ENCODE peak calls at places on chromosomes 11 and 22, in six cellular contexts. R is body of pancreas, J is spleen, W is sigmoid colon, S is thyroid gland, D is testis. K is an unnamed sample.
A peak's percentile ranks its signal among the peaks of the same experiment; 100 is the strongest.

GRCh38 chr11:93123351-93123898 is 74.4 kb downstream of the SLC36A4 start:
- DNase-seq in R (peak; percentile 76), J (no peak), W (no peak), S (no peak), D (peak; percentile 39), K (no peak)

GRCh38 chr22:38471237-38471636 is 3.3 kb downstream of the KDELR3 start:
- DNase-seq in R (no peak), J (peak; percentile 36), W (no peak), S (no peak), D (no peak), K (no peak)

GRCh38 chr11:6925636-6926207 is 504 bp upstream of the ZNF215 start:
- DNase-seq in R (no peak), J (no peak), W (no peak), S (no peak), D (no peak), K (no peak)

GRCh38 chr22:41683616-41684015 is 5.1 kb downstream of the SNU13 start:
- DNase-seq in R (no peak), J (no peak), W (no peak), S (no peak), D (no peak), K (no peak)

GRCh38 chr11:66343176-66343575 is 1.7 kb downstream of the BRMS1 start:
- DNase-seq in R (no peak), J (peak; percentile 10), W (peak; percentile 34), S (no peak), D (no peak), K (no peak)

GRCh38 chr22:40855960-40856512 is 403 bp downstream of the ST13 start:
- DNase-seq in R (no peak), J (peak; percentile 90), W (peak; percentile 69), S (no peak), D (no peak), K (peak; percentile 25)

GRCh38 chr11:36840378-36840777 is 242.3 kb upstream of the RAG2 start:
- DNase-seq in R (no peak), J (no peak), W (no peak), S (no peak), D (no peak), K (no peak)

GRCh38 chr11:12800032-12800671 is 125.9 kb downstream of the TEAD1 start:
- DNase-seq in R (peak; percentile 62), J (no peak), W (no peak), S (peak; percentile 43), D (no peak), K (no peak)

GRCh38 chr11:73978576-73979086 is 4.0 kb downstream of the UCP2 start:
- DNase-seq in R (no peak), J (peak; percentile 18), W (no peak), S (no peak), D (no peak), K (peak; percentile 41)

GRCh38 chr11:14764213-14764898 is 120.8 kb downstream of the PDE3B start:
- DNase-seq in R (no peak), J (no peak), W (no peak), S (no peak), D (no peak), K (no peak)

GRCh38 chr22:31680764-31681624 is 19.0 kb upstream of the PISD start:
- DNase-seq in R (no peak), J (no peak), W (peak; percentile 55), S (no peak), D (no peak), K (no peak)

GRCh38 chr22:21917206-21917958 is 35.3 kb downstream of the PPM1F start:
- DNase-seq in R (peak; percentile 73), J (no peak), W (no peak), S (peak; percentile 81), D (peak; percentile 69), K (no peak)

GRCh38 chr11:619625-620050 is 3.9 kb upstream of the IRF7 start:
- DNase-seq in R (no peak), J (no peak), W (peak; percentile 62), S (no peak), D (no peak), K (no peak)

GRCh38 chr11:36684840-36685800 is 87.1 kb upstream of the RAG2 start:
- DNase-seq in R (no peak), J (no peak), W (no peak), S (no peak), D (no peak), K (no peak)

GRCh38 chr22:44491666-44492405 is 6.2 kb downstream of the RTL6 start:
- DNase-seq in R (no peak), J (no peak), W (no peak), S (no peak), D (no peak), K (no peak)

GRCh38 chr11:100861221-100861620 is 174.1 kb downstream of the ARHGAP42 start:
- DNase-seq in R (no peak), J (no peak), W (no peak), S (no peak), D (no peak), K (no peak)

GRCh38 chr11:9726313-9727022 is 62.6 kb downstream of the SWAP70 start:
- DNase-seq in R (no peak), J (no peak), W (no peak), S (no peak), D (no peak), K (no peak)

GRCh38 chr11:126118806-126119205 is 56.1 kb upstream of the CDON start:
- DNase-seq in R (no peak), J (peak; percentile 47), W (peak; percentile 55), S (peak; percentile 71), D (no peak), K (no peak)

GRCh38 chr11:65558002-65558784 is at the start of gene LTBP3:
- DNase-seq in R (peak; percentile 83), J (peak; percentile 89), W (peak; percentile 94), S (peak; percentile 92), D (peak; percentile 76), K (peak; percentile 74)

GRCh38 chr11:37557990-37558389 is 960.0 kb upstream of the RAG2 start:
- DNase-seq in R (no peak), J (no peak), W (no peak), S (no peak), D (no peak), K (no peak)

GRCh38 chr11:108838804-108839128 is 173.9 kb downstream of the DDX10 start:
- DNase-seq in R (no peak), J (no peak), W (no peak), S (no peak), D (no peak), K (no peak)

GRCh38 chr11:104352036-104352435 is 188.1 kb upstream of the PDGFD start:
- DNase-seq in R (no peak), J (no peak), W (no peak), S (no peak), D (no peak), K (no peak)

GRCh38 chr11:75341583-75341982 is 9.9 kb downstream of the ARRB1 start:
- DNase-seq in R (no peak), J (no peak), W (peak; percentile 72), S (no peak), D (no peak), K (peak; percentile 78)

GRCh38 chr11:46391578-46392420 is at the start of gene CHRM4:
- DNase-seq in R (no peak), J (peak; percentile 75), W (peak; percentile 53), S (no peak), D (peak; percentile 36), K (peak; percentile 89)

DNA sequence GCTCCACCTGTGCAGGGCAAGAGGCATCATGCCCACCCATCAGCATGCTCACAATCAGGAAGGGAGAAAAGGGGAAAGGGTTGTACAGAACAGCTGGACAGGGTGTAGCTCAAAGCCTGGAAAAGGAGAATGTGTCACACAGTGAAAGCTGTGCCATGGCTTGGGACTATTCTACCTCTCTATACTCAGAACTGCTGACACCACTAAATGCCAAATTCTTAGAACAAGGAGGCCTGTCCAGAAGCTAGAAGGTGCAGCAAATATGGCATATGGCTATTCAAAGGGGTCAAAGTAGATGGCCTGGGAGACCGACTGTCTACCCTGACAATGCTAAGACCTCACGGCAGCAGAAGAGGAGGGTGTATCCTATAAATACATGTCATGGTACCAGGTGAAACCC is 12.8 kb downstream of the HPS4 start:
- DNase-seq in R (no peak), J (no peak), W (no peak), S (no peak), D (no peak), K (no peak)
- H3K27ac ChIP-seq in R (no peak overlapping the region), J (no peak overlapping the region), W (no peak overlapping the region), S (no peak overlapping the region), D (no peak overlapping the region), K (no peak overlapping the region)

GRCh38 chr22:43128928-43129424 is 14.2 kb downstream of the MCAT start:
- DNase-seq in R (peak; percentile 30), J (no peak), W (no peak), S (no peak), D (no peak), K (no peak)
- TF ChIP-seq POLR2A in R (peak; percentile 13), J (no peak), W (no peak), S (no peak), D (no peak), K (no peak)

GRCh38 chr11:68066742-68067141 is 27.9 kb downstream of the TCIRG1 start:
- DNase-seq in R (no peak), J (no peak), W (no peak), S (no peak), D (peak; percentile 8), K (no peak)

GRCh38 chr11:68071281-68072048 is 32.6 kb downstream of the TCIRG1 start:
- DNase-seq in R (no peak), J (peak; percentile 73), W (no peak), S (no peak), D (no peak), K (no peak)

GRCh38 chr11:68064876-68065275 is 26.1 kb downstream of the TCIRG1 start:
- DNase-seq in R (no peak), J (no peak), W (no peak), S (no peak), D (no peak), K (no peak)

GRCh38 chr11:68065841-68066240 is 27.0 kb downstream of the TCIRG1 start:
- DNase-seq in R (no peak), J (no peak), W (no peak), S (no peak), D (no peak), K (no peak)

DNA sequence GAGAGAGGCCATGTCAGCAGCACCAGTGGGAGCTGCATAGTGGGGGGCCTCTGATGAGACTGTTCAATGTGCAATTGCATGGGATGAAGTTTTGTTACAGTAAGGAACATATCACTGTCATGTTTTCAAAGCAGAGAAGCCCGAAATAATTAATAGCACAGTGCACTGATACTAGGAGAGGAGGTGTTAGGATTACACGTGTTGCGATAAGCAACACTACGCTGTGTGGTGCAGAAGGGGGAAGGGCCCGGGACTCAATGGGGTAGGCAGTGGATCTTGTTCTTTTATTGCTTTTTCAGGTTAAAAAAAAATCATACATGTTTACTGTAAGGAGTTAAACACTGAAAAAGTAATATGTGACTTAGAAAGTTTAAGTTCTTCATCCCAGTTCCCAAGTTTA is 29.2 kb downstream of the TCIRG1 start:
- DNase-seq in R (no peak), J (no peak), W (no peak), S (no peak), D (no peak), K (no peak)
- H3K36me3 ChIP-seq in R (peaks cover 58% of the 10 kb centered on the region), J (peaks cover 18% of the 10 kb centered on the region), W (peaks cover 58% of the 10 kb centered on the region), S (peaks cover 59% of the 10 kb centered on the region), D (no peaks in the 10 kb centered on the region), K (peaks cover 56% of the 10 kb centered on the region)

DNA sequence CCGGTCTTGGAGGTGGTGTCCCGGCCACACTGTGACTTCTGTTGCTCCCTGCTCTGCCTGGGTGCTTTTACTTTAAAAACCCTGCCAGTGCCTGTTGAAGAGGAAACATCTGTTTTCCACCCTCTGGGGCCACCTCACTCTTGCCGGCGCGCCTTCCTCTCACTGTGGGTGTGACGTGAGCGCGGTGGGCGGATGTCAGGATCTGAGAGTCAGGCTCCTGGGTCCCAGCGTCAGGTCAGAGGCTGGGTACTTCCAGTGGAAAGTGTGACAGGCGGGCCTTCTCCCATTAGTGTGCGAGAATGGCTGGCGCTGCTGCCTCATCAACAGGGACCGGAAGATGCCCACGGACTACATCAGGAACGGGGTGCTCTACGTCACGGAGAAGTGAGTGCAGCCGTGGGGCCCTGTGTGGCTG is 54.2 kb downstream of the GRAMD4 start:
- DNase-seq in R (no peak), J (peak; percentile 94), W (peak; percentile 83), S (peak; percentile 44), D (peak; percentile 30), K (peak; percentile 71)
- H3K27ac ChIP-seq in R (no peak overlapping the region), J (peak overlapping the region; percentile 12), W (no peak overlapping the region), S (no peak overlapping the region), D (no peak overlapping the region), K (peak overlapping the region; percentile 9)